ENCODE peak calls at places on chromosomes 6 and 20, in four cellular contexts. C, V, L and B are unnamed samples.

GRCh38 chr6:788058-788457 is 95.1 kb upstream of the EXOC2 start:
- DNase-seq in C (no peak), V (no peak), L (no peak), B (no peak)

GRCh38 chr6:85498596-85499258 is 48.8 kb downstream of the NT5E start:
- DNase-seq in C (no peak), L (peak), V (no peak), B (peak)

GRCh38 chr6:163416640-163417253 is 2.2 kb downstream of the QKI start:
- DNase-seq in V (peak), L (peak), C (peak), B (peak)

GRCh38 chr6:87722831-87723726 is 21.0 kb upstream of the AKIRIN2 start:
- DNase-seq in C (peak), V (peak), L (peak), B (peak)

GRCh38 chr20:50267041-50267865 is 76.6 kb downstream of the CEBPB start:
- DNase-seq in C (no peak), V (no peak), L (peak), B (peak)

GRCh38 chr6:44670146-44670545 is 282.6 kb downstream of the CDC5L start:
- DNase-seq in C (no peak), V (no peak), L (no peak), B (no peak)

GRCh38 chr6:72078096-72078495 is 191.7 kb downstream of the RIMS1 start:
- DNase-seq in V (no peak), L (no peak), C (no peak), B (no peak)

GRCh38 chr6:139996253-139996834 is 621.9 kb upstream of the CITED2 start:
- DNase-seq in V (no peak), C (peak), L (no peak), B (no peak)

GRCh38 chr6:568954-569523 is 87.9 kb downstream of the HUS1B start:
- DNase-seq in C (no peak), L (no peak), V (no peak), B (no peak)

GRCh38 chr20:46572181-46572580 is 21.7 kb upstream of the OCSTAMP start:
- DNase-seq in V (no peak), C (no peak), L (peak), B (no peak)

GRCh38 chr6:79463721-79464120 is 73.5 kb downstream of the LCA5 start:
- DNase-seq in L (no peak), C (no peak), V (no peak), B (no peak)

GRCh38 chr6:170201361-170201760 is 89.5 kb downstream of the DLL1 start:
- DNase-seq in L (no peak), C (no peak), V (no peak), B (no peak)

GRCh38 chr6:140897804-140898573 is 1234.7 kb upstream of the GJE1 start:
- DNase-seq in L (no peak), V (no peak), C (no peak), B (no peak)

GRCh38 chr6:11370191-11371018 is 137.9 kb upstream of the NEDD9 start:
- DNase-seq in C (no peak), V (no peak), L (peak), B (peak)

GRCh38 chr20:4820833-4821518 is 99.3 kb downstream of the PRND start:
- DNase-seq in C (no peak), L (peak), V (no peak), B (peak)

GRCh38 chr6:21371676-21372161 is 221.8 kb upstream of the SOX4 start:
- DNase-seq in L (peak), C (peak), V (no peak), B (peak)

GRCh38 chr6:87628424-87628823 is 38.5 kb downstream of the ORC3 start:
- DNase-seq in C (no peak), L (no peak), V (peak), B (no peak)

GRCh38 chr20:32829291-32830005 is 9.7 kb downstream of the MAPRE1 start:
- DNase-seq in L (no peak), V (no peak), C (no peak), B (no peak)

GRCh38 chr6:72554203-72554564 is 67.7 kb upstream of the KCNQ5 start:
- DNase-seq in L (peak), V (no peak), C (no peak), B (peak)

GRCh38 chr6:68776382-68776781 is 141.3 kb downstream of the ADGRB3 start:
- DNase-seq in C (no peak), L (no peak), V (no peak), B (no peak)

GRCh38 chr6:491233-491632 is 99.7 kb downstream of the IRF4 start:
- DNase-seq in V (no peak), C (no peak), L (no peak), B (no peak)

GRCh38 chr6:43262780-43263313 is 19.6 kb downstream of the TTBK1 start:
- DNase-seq in L (no peak), V (no peak), C (no peak), B (no peak)

GRCh38 chr6:19836799-19837510 is at the start of gene ID4:
- DNase-seq in V (no peak), C (peak), L (peak), B (peak)

GRCh38 chr6:38804368-38804767 is 89.3 kb downstream of the DNAH8 start:
- DNase-seq in V (no peak), L (no peak), C (no peak), B (no peak)

GRCh38 chr20:19552144-19552895 is 205.7 kb upstream of the RIN2 start:
- DNase-seq in C (peak), V (no peak), L (peak), B (peak)

GRCh38 chr6:148530394-148530923 is 187.8 kb downstream of the SASH1 start:
- DNase-seq in L (peak), V (no peak), C (peak), B (peak)

GRCh38 chr20:6074784-6075183 is 20.9 kb upstream of the LRRN4 start:
- DNase-seq in C (no peak), V (no peak), L (no peak), B (no peak)

GRCh38 chr6:151284431-151285060 is 44.8 kb downstream of the AKAP12 start:
- DNase-seq in V (peak), L (no peak), C (no peak), B (no peak)

GRCh38 chr6:150491131-150491795 is 108.4 kb upstream of the PLEKHG1 start:
- DNase-seq in V (no peak), L (peak), C (no peak), B (peak)

GRCh38 chr6:100378576-100378975 is 86.1 kb downstream of the SIM1 start:
- DNase-seq in L (no peak), V (no peak), C (no peak), B (no peak)

GRCh38 chr6:52108128-52108527 is 20.7 kb upstream of the PKHD1 start:
- DNase-seq in L (no peak), C (no peak), V (no peak), B (no peak)

GRCh38 chr6:127403636-127404035 is 55.6 kb downstream of the KIAA0408 start:
- DNase-seq in L (no peak), V (peak), C (no peak), B (no peak)

GRCh38 chr6:39906318-39906761 is 27.9 kb downstream of the MOCS1 start:
- DNase-seq in V (no peak), L (no peak), C (no peak), B (no peak)

GRCh38 chr20:17611290-17611539 is 41.3 kb downstream of the DSTN start:
- DNase-seq in L (peak), V (no peak), C (no peak), B (no peak)

GRCh38 chr6:159758031-159759001 is 3.5 kb upstream of the ACAT2 start:
- DNase-seq in V (no peak), C (no peak), L (peak), B (peak)

GRCh38 chr6:99422912-99423311 is 2.2 kb downstream of the PNISR start:
- DNase-seq in L (no peak), C (no peak), V (no peak), B (no peak)

GRCh38 chr6:88163576-88163975 is 2.6 kb downstream of the CNR1 start:
- DNase-seq in C (no peak), L (no peak), V (no peak), B (no peak)

GRCh38 chr6:100001915-100002388 is 7.9 kb upstream of the MCHR2 start:
- DNase-seq in V (no peak), C (peak), L (peak), B (peak)

GRCh38 chr20:63653974-63654680 is 903 bp upstream of the STMN3 start:
- DNase-seq in C (no peak), V (no peak), L (no peak), B (no peak)

GRCh38 chr20:63651942-63652191 is 1.4 kb downstream of the STMN3 start:
- DNase-seq in C (no peak), L (no peak), V (no peak), B (no peak)

GRCh38 chr20:63653041-63653973 is at the start of gene STMN3:
- DNase-seq in C (peak), L (peak), V (peak), B (peak)

GRCh38 chr20:63655249-63655648 is 2.0 kb upstream of the STMN3 start:
- DNase-seq in V (no peak), C (no peak), L (no peak), B (no peak)

DNA sequence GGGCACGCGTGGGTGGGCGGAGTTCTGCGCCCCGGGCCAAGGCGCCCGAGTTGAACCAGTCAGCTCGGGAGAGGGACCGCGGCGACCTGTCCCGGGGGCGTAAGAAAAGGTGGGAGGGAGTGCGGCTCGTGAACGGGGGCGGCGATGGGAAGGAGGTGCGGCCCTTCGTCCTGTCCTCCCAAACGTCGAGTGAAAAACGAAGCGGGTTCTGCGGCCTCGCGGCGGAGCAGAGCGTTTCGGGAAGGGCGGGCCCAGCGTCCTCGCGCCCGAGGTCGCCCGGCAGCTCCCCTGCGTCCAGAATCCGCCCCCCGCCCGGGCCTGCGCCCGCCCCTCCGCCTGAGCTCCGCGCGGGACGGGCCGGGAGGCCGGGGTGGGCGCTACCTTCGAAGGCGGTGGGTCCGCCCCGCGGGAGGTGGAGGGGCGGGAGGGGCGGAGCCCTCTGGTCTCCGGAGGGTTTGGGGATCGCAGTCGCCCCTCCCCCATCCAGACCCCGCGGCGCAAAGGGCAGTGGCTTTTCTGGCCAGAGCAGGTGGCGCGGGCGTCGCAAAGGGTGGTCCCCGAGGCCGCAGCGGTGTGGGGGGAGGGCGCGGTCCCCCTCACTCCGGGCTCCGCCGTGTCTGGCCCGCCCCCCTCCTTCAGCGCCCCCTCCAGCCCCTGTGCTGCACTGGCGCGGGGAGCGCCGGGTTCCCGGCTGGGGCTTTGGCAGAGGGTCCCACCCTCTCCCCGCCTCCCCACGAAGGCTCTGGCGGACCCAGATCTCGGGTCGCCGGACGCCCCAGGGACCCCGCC is 838 bp downstream of the STMN3 start:
- DNase-seq in L (peak), V (no peak), C (peak), B (peak)
- TF ChIP-seq CTCF in L (no peak), V (no peak), C (no peak), B (no peak)

DNA sequence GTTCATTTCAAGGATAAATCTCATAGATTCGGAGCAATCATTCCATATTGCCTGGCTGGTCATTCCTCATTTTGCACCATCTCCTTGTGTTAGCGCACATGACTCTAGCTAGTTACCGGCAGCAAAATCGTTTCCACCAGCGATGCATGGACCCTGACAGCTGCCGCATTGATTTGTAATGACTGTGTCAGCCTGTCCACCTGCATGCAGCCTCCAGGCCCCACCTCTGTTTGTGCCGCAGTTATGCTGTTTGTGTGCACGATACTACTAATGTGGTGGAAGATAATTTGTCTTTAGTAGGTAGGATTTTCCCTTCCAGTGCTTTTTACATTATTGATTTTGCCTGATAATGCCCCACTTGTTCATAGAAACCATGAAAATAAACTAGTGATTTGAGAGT is 164.0 kb downstream of the TBC1D7 start:
- DNase-seq in L (no peak), V (no peak), C (no peak), B (no peak)
- H3K4me3 ChIP-seq in L (no peak), V (no peak), C (no peak), B (no peak)

GRCh38 chr20:25407311-25408169 is at the start of gene GINS1:
- DNase-seq in C (peak), V (peak), L (peak), B (peak)
- TF ChIP-seq CTCF in C (no peak), V (no peak), L (no peak), B (no peak)

DNA sequence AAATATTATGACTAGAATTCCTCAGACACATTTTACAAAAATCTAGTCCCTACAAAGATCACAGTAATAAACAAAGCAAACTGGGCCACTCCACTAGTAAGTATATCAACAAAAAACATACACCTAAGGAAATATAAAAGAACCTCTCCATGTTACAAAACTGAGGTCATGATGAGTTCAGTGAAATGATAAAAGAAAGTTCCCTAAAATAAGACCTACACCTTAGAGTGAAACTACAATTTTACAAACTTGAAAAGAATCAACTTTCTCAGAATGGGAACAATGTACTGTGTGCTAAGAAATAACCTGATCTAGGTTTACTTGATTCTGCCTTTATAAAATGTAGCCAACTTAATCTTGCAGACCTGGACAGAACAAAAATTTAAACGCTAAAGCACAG is 2.0 kb downstream of the RALGAPA2 start:
- DNase-seq in V (no peak), C (no peak), L (no peak), B (no peak)
- H3K4me3 ChIP-seq in V (peak), C (no peak), L (no peak), B (no peak)

DNA sequence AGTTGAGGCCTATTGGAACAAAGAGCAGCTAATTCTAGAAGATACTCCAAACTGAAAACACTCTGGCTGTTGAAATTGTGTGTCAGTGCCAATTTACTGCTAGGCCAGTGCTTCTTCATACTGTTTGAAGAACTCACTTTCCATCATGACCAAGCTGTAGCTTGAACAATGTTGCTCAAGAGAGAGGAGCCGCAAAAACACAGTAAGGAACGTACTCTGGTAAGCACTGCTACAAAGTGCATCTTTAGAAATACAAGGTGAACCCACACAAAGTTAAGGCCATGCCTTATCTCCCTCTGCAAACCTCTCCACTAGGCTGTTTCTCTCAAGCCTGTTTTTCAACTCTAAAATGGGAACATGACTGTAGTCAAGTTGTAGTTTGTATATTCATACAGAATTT is 74.5 kb upstream of the TULP1 start:
- DNase-seq in L (no peak), C (no peak), V (no peak), B (no peak)
- TF ChIP-seq CTCF in L (no peak), C (no peak), V (no peak), B (no peak)

GRCh38 chr6:31548423-31548873 is 1.0 kb downstream of the NFKBIL1 start:
- DNase-seq in V (no peak), L (no peak), C (no peak), B (no peak)
- H3K4me3 ChIP-seq in V (peak), L (peak), C (peak), B (peak)

GRCh38 chr6:35419431-35419830 is 32.7 kb upstream of the FANCE start:
- DNase-seq in V (no peak), C (peak), L (peak), B (peak)
- TF ChIP-seq CTCF in V (peak), C (peak), L (peak), B (peak)

GRCh38 chr20:37904008-37904675 is 1.2 kb downstream of the VSTM2L start:
- DNase-seq in C (no peak), L (no peak), V (no peak), B (no peak)

GRCh38 chr20:37901667-37902503 is 1.0 kb upstream of the VSTM2L start:
- DNase-seq in V (peak), C (peak), L (peak), B (peak)

GRCh38 chr20:37901280-37901666 is 1.7 kb upstream of the VSTM2L start:
- DNase-seq in L (no peak), V (no peak), C (peak), B (peak)

GRCh38 chr20:37903317-37904007 is 535 bp downstream of the VSTM2L start:
- DNase-seq in L (no peak), V (no peak), C (no peak), B (no peak)

DNA sequence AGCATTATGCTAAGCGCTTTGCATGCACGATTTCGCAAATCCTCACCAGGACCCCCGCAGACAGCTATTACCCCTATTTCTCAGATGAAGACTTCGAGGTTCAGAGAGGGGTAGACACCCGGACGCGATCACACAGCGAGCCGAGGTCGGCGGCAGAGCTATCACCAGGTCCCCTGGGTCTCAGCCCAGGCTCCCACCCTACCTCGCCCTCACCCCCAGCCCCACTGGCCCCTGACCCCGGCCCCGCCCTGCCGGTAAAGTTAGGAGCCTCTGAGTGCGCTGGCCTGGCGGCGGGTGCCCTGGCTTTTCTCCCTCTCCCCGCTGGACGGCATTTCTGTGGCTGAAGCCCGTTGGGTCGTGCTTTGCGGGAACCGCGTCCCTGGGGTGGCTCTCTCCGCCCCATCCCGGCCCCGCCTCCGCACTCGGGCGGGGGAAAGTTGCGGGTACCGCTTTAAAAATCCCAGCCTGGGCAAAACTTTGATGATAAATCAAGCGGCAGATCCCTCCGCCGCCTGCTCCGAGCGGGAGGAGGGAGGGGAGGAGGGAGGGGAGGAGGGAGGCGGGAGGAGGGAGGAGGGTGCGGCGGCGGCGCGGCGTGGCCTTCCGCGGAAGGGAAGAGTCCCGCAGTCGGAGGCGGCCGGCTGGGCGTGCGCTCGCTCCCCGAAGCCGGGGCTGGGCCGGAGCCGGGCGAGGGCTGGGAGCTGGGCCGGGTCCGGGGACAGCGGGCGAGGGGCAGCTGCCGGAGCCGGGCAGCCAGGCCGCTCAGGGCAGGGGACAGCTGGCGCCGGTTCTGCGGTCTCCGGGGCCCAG is at the start of gene VSTM2L:
- DNase-seq in C (peak), L (peak), V (peak), B (peak)
- H3K4me3 ChIP-seq in C (peak), L (peak), V (peak), B (peak)

DNA sequence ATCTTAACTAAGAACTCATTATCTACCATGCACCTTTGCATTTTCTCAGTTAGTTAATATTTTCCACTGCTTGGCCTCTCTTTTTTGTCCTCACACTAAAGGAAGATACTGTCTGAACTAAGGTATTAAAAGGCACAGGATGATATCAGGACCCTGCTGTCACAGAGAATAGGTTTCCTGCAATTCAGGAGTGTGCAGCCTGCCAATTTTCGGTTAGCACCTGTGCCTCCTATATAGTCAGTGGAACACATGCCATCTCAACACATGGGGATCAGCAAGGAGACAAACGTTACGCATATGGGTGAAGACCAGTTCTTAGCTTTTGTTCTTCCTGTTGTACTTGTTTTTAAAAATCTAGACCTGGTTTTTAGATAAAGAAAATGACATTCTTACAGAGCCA is 71.0 kb downstream of the FUT9 start:
- DNase-seq in V (no peak), C (no peak), L (no peak), B (no peak)
- TF ChIP-seq CTCF in V (no peak), C (no peak), L (no peak), B (no peak)

GRCh38 chr6:82144852-82145332 is 102.7 kb downstream of the IBTK start:
- DNase-seq in C (peak), V (no peak), L (peak), B (peak)
- H3K4me3 ChIP-seq in C (no peak), V (no peak), L (no peak), B (no peak)